ENCODE peak calls at places on chromosomes 13 and 19, in seven cellular contexts. U is upper lobe of left lung; P is stomach; V is left lung; K is AG04450; Q is CD4-positive, alpha-beta memory T cell; O is right atrium auricular region. S is an unnamed sample. For H3K27me3, the result is how much of the 10 kb centered on the place peaks cover.

GRCh38 chr13:77728265-77728966 is 30.9 kb downstream of the SLAIN1 start:
- DNase-seq in U (no peak), P (no peak), V (no peak), K (no peak), Q (no peak), O (no peak), S (no peak)

GRCh38 chr19:5024282-5024681 is 55.4 kb downstream of the KDM4B start:
- DNase-seq in U (no peak), P (no peak), V (no peak), K (no peak), Q (no peak), O (no peak), S (no peak)

GRCh38 chr13:90968510-90968909 is 379.0 kb upstream of the MIR17HG start:
- DNase-seq in U (no peak), P (no peak), V (no peak), K (no peak), Q (no peak), O (no peak), S (no peak)

GRCh38 chr13:42832341-42833153 is 51.2 kb downstream of the FAM216B start:
- DNase-seq in U (no peak), P (peak), V (peak), K (no peak), Q (no peak), O (no peak), S (no peak)

GRCh38 chr19:4868286-4868834 is 893 bp upstream of the PLIN3 start:
- DNase-seq in U (no peak), P (no peak), V (no peak), K (no peak), Q (no peak), O (no peak), S (no peak)

GRCh38 chr13:25699056-25699455 is 327.3 kb downstream of the ATP8A2 start:
- DNase-seq in U (no peak), P (no peak), V (no peak), K (no peak), Q (no peak), O (no peak), S (no peak)

GRCh38 chr19:57927587-57927986 is 7.6 kb downstream of the ZNF418 start:
- DNase-seq in U (no peak), P (no peak), V (no peak), K (no peak), Q (no peak), O (no peak), S (no peak)

GRCh38 chr19:15282311-15282705 is 50.0 kb downstream of the BRD4 start:
- DNase-seq in U (no peak), P (no peak), V (no peak), K (no peak), Q (no peak), O (no peak), S (no peak)

GRCh38 chr13:113059891-113060290 is 45.7 kb upstream of the F7 start:
- DNase-seq in U (no peak), P (no peak), V (no peak), K (no peak), Q (no peak), O (no peak), S (no peak)

GRCh38 chr13:98524391-98524790 is 52.5 kb downstream of the STK24 start:
- DNase-seq in U (no peak), P (no peak), V (no peak), K (no peak), Q (peak), O (no peak), S (peak)

GRCh38 chr19:49615861-49616260 is 24.1 kb downstream of the RRAS start:
- DNase-seq in U (peak), P (no peak), V (no peak), K (no peak), Q (no peak), O (no peak), S (no peak)

GRCh38 chr19:33876192-33876591 is 79.5 kb downstream of the KCTD15 start:
- DNase-seq in U (no peak), P (no peak), V (no peak), K (no peak), Q (no peak), O (no peak), S (no peak)

GRCh38 chr19:33878136-33878535 is 81.5 kb downstream of the KCTD15 start:
- DNase-seq in U (no peak), P (no peak), V (no peak), K (no peak), Q (no peak), O (no peak), S (no peak)

GRCh38 chr19:33878912-33879810 is 82.5 kb downstream of the KCTD15 start:
- DNase-seq in U (no peak), P (no peak), V (no peak), K (no peak), Q (no peak), O (no peak), S (no peak)

GRCh38 chr19:33876619-33877018 is 79.9 kb downstream of the KCTD15 start:
- DNase-seq in U (no peak), P (no peak), V (no peak), K (no peak), Q (no peak), O (no peak), S (no peak)

GRCh38 chr19:33879818-33880575 is 83.3 kb downstream of the KCTD15 start:
- DNase-seq in U (peak), P (no peak), V (no peak), K (no peak), Q (no peak), O (no peak), S (no peak)
- H3K27ac ChIP-seq in U (peak), P (no peak), V (peak), K (no peak), Q (no peak), O (peak), S (no peak)

GRCh38 chr19:11853358-11853757 is 4.8 kb downstream of the ZNF439 start:
- DNase-seq in U (no peak), P (no peak), V (no peak), K (no peak), Q (no peak), O (no peak), S (no peak)
- H3K4me3 ChIP-seq in U (no peak), P (no peak), V (no peak), K (no peak), Q (no peak), O (no peak), S (no peak)

DNA sequence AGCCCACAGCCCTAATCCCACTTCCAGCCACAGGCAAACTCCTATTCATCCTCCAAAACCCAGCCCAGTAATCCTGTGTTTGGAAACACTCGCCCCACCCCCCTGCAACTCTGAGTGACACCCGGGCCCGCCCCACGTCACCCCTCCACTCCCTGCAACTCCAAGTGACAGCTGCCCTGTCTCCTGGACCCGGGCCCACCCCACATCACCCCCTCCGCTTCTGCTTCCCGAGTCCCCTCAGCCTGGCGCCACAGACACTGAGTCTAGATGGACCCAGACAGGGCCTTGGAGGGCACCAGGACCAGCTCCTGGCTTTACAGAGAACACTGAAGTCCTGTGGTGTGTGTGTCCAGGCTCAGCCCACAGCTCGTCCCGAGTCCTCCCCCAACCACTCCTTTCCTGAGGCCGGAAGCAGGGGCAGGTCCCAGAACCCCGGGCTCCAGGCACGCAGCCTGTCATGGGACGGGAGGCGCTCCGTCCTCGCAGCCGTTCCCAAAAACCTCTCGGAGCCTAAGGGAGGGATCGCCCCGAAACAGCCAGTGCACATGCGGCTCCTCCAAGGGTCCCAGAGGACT is 7.7 kb downstream of the REXO1 start:
- DNase-seq in U (peak), P (no peak), V (no peak), K (no peak), Q (no peak), O (no peak), S (no peak)
- H3K27me3 ChIP-seq in U (under half), P (under half), V (under half), K (under half), Q (under half), O (under half), S (under half)

GRCh38 chr13:48235100-48235813 is 2.3 kb downstream of the ITM2B start:
- DNase-seq in U (no peak), P (peak), V (no peak), K (no peak), Q (no peak), O (no peak), S (no peak)

GRCh38 chr13:48235814-48236135 is 2.8 kb downstream of the ITM2B start:
- DNase-seq in U (no peak), P (no peak), V (no peak), K (no peak), Q (no peak), O (no peak), S (no peak)

GRCh38 chr13:48233097-48233885 is at the start of gene ITM2B:
- DNase-seq in U (peak), P (peak), V (peak), K (no peak), Q (peak), O (no peak), S (peak)

GRCh38 chr13:48233886-48234488 is 981 bp downstream of the ITM2B start:
- DNase-seq in U (no peak), P (no peak), V (no peak), K (no peak), Q (no peak), O (no peak), S (no peak)

DNA sequence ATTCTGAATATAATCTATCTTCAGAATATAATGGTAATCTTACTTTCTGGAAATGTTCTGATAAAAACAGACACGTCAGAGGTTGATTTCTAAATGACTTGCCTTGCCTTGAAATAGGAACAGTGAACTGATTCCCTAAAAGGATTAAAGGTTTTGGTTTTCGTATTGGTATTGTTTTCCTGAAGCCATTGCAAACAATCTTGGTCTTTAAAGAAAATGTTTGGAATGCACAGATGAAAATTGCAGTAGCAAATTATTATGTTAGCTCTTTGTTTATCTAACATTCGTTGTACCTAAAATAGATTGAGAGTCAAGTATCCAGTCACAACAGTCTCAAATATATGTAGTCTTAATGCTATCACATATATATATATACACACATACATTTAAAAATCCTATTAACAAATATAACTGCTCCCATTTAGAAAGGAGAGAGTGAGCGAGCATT is 1.7 kb downstream of the ITM2B start:
- DNase-seq in U (no peak), P (no peak), V (no peak), K (no peak), Q (no peak), O (no peak), S (no peak)
- H3K27ac ChIP-seq in U (peak), P (no peak), V (peak), K (no peak), Q (peak), O (peak), S (peak)

GRCh38 chr13:48969685-48970084 is 6.0 kb upstream of the FNDC3A start:
- DNase-seq in U (no peak), P (no peak), V (no peak), K (no peak), Q (no peak), O (no peak), S (no peak)
- H3K4me3 ChIP-seq in U (no peak), P (no peak), V (no peak), K (no peak), Q (no peak), O (no peak), S (no peak)

GRCh38 chr19:13832096-13832495 is 36.9 kb downstream of the ZSWIM4 start:
- DNase-seq in U (no peak), P (no peak), V (no peak), K (no peak), Q (no peak), O (no peak), S (no peak)
- H3K27me3 ChIP-seq in U (under half), P (under half), V (under half), K (under half), Q (under half), O (under half), S (under half)

DNA sequence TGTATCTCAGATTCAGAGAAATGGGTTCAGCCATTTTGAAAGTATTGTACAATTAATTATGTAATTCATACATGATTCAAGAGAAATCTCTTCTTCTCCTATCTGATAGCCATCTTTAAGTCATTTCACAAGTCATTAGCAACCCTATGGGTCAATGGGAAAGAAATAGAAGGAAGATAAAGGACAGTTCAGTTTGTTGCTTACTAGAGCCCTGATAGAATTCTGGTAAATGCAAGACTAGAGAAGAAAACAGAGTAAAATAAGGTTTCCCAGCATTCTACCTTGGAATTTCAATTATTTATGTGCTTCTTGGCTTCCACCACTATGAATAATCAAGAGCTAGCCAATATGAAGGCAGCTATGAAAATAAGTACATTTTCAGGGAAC is 117.7 kb downstream of the LHFPL6 start:
- DNase-seq in U (no peak), P (no peak), V (no peak), K (no peak), Q (no peak), O (no peak), S (no peak)
- H3K27ac ChIP-seq in U (no peak), P (no peak), V (no peak), K (no peak), Q (no peak), O (no peak), S (no peak)

GRCh38 chr19:3057275-3057714 is 5.0 kb downstream of the TLE5 start:
- DNase-seq in U (peak), P (peak), V (peak), K (no peak), Q (no peak), O (peak), S (no peak)
- H3K4me3 ChIP-seq in U (no peak), P (no peak), V (peak), K (no peak), Q (no peak), O (peak), S (no peak)

DNA sequence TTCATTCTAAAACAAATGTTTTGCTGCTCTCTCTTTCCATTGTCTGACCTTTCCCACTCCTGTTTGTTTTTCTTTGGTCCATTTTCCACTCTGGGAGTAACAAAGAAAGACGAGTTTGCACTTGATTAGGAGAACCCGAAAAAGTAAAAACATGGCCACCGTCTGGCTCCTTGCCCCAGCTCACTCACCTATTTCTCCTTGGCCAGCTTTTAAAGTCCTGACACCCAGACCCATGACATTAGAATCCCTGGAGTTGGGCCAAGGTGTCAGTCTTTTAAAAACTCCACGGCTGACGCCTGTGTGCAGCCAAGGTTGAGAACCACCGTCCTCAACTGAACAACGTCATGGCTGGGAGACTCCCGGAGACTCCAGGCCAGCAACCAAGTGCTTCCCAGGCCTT is 63.6 kb upstream of the FLT1 start:
- DNase-seq in U (no peak), P (no peak), V (no peak), K (no peak), Q (no peak), O (no peak), S (no peak)
- H3K27me3 ChIP-seq in U (under half), P (under half), V (under half), K (under half), Q (under half), O (under half), S (under half)

S was measured in CD8-positive, alpha-beta memory T cell.